ENCODE peak calls at places on chromosomes 5 and 9, in nine cellular contexts. Z, T, I, J, K, Y, M, N and F are unnamed samples.
A peak's percentile ranks its signal among the peaks of the same experiment; 100 is the strongest.

GRCh38 chr9:20243866-20244647 is 378.2 kb downstream of the MLLT3 start:
- DNase-seq in M (no peak), N (peak; percentile 88), Z (no peak), J (no peak), T (no peak), Y (no peak), K (no peak), I (no peak), F (no peak)

GRCh38 chr5:107215581-107215980 is 455.2 kb downstream of the EFNA5 start:
- DNase-seq in N (no peak), K (no peak), I (no peak), M (no peak), Z (no peak), J (peak; percentile 71), Y (peak; percentile 67), T (no peak), F (no peak)

GRCh38 chr5:112142769-112143270 is 276.3 kb downstream of the EPB41L4A start:
- DNase-seq in I (peak; percentile 80), K (no peak), N (no peak), T (no peak), Z (peak; percentile 58), Y (peak; percentile 64), J (peak; percentile 34), M (no peak), F (peak; percentile 10)

GRCh38 chr9:97543568-97543967 is 42.1 kb downstream of the TMOD1 start:
- DNase-seq in T (no peak), Z (no peak), J (peak; percentile 12), K (no peak), I (no peak), M (no peak), Y (peak; percentile 4), N (no peak), F (no peak)

GRCh38 chr9:113523421-113524141 is 60.1 kb downstream of the RGS3 start:
- DNase-seq in N (no peak), T (peak; percentile 60), Y (no peak), J (no peak), I (peak; percentile 39), Z (peak; percentile 77), K (no peak), M (peak; percentile 32), F (peak; percentile 72)

GRCh38 chr9:38057416-38058195 is 11.4 kb downstream of the SHB start:
- DNase-seq in N (no peak), T (peak; percentile 46), Y (no peak), J (peak; percentile 65), K (no peak), I (no peak), M (no peak), Z (no peak), F (no peak)

GRCh38 chr9:92736816-92737606 is 27.6 kb downstream of the BICD2 start:
- DNase-seq in M (no peak), K (no peak), N (no peak), I (peak; percentile 73), Z (no peak), J (no peak), T (no peak), Y (no peak), F (no peak)

GRCh38 chr9:73219985-73220626 is 68.4 kb downstream of the ANXA1 start:
- DNase-seq in N (no peak), J (peak; percentile 55), Y (peak; percentile 30), T (no peak), M (no peak), K (no peak), Z (no peak), I (peak; percentile 77), F (peak; percentile 9)

GRCh38 chr9:137486141-137486490 is 27.0 kb upstream of the NSMF start:
- DNase-seq in N (no peak), Y (no peak), J (no peak), M (no peak), Z (no peak), I (no peak), K (no peak), T (no peak), F (no peak)

GRCh38 chr9:137485343-137486140 is 26.4 kb upstream of the NSMF start:
- DNase-seq in Z (no peak), M (no peak), J (no peak), K (no peak), N (no peak), I (no peak), T (no peak), Y (no peak), F (no peak)

GRCh38 chr9:137486545-137487453 is 27.7 kb upstream of the NSMF start:
- DNase-seq in Y (no peak), T (no peak), N (no peak), I (no peak), K (no peak), M (no peak), J (no peak), Z (no peak), F (no peak)

GRCh38 chr9:137482094-137482781 is 23.1 kb upstream of the NSMF start:
- DNase-seq in J (no peak), Z (peak; percentile 39), Y (peak; percentile 94), N (no peak), M (peak; percentile 67), K (no peak), I (peak; percentile 86), T (no peak), F (no peak)

DNA sequence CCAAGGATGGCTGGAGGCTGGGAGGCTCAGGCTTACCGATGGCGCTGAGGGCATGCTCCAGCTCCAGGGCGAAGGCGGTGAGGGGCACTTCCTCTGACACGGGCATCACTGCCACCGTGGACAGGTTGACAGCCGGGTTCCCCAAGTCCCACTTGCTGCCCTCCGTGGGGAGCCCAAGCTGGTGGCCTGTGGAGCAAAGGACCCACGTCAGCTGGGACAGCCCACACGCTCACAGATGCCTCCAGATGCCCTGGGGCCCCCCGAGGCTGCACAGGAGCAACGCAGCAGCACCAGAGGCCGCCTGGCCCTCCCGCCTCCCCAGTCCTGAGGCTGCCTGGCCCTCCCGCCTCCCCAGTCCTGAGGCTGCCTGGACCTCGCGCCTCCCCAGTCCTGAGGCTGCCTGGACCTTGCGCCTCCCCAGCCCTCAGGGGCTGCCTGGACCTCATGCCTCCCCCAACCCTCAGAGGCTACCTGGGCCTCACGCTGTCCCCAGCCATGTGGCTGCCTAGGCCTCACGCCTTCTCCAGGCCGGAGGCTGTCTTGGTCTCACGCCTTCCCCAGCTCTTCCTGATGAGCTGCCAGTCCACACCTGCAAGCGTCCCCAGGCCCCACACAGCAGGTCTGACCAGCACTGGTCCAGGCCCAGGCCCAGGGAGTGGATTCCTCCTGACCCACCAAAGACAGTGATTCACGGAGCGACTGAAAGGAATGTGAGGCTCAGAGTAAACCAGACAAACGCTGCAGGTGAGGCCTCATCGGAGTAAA is 25.6 kb upstream of the NSMF start:
- DNase-seq in K (no peak), M (peak; percentile 7), Z (no peak), I (no peak), N (no peak), Y (no peak), T (no peak), J (no peak), F (no peak)
- H3K4me3 ChIP-seq in K (no peak overlapping the region), M (no peak overlapping the region), Z (no peak overlapping the region), I (no peak overlapping the region), N (no peak overlapping the region), Y (no peak overlapping the region), T (no peak overlapping the region), J (no peak overlapping the region), F (no peak overlapping the region)

DNA sequence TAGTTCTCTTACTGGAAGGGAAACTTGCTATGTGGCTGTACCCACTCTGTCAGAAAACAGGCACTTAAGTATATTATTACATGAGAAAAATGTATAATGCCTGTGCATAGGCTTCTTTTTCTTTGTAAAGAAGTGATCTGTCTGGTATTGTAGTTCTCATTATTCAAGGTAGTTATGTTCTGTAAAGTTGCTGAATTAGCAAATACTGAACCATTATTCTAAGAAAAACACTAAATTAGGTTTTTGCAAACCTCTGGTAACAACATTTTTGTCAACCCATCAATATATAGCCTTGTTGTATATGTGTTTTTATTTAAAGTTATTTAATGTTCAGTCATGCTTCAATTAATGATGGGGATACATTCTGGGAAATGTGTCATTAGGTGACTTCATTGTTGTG is 8.8 kb downstream of the RAD17 start:
- DNase-seq in K (no peak), T (no peak), M (no peak), J (no peak), N (no peak), I (no peak), Z (no peak), Y (no peak), F (no peak)
- H3K36me3 ChIP-seq in K (peaks cover 3% of the 10 kb centered on the region), T (peaks cover 82% of the 10 kb centered on the region), M (no peaks in the 10 kb centered on the region), J (peaks cover 27% of the 10 kb centered on the region), N (peaks cover 30% of the 10 kb centered on the region), I (peaks cover 48% of the 10 kb centered on the region), Z (no peaks in the 10 kb centered on the region), Y (no peaks in the 10 kb centered on the region), F (peaks cover 7% of the 10 kb centered on the region)

DNA sequence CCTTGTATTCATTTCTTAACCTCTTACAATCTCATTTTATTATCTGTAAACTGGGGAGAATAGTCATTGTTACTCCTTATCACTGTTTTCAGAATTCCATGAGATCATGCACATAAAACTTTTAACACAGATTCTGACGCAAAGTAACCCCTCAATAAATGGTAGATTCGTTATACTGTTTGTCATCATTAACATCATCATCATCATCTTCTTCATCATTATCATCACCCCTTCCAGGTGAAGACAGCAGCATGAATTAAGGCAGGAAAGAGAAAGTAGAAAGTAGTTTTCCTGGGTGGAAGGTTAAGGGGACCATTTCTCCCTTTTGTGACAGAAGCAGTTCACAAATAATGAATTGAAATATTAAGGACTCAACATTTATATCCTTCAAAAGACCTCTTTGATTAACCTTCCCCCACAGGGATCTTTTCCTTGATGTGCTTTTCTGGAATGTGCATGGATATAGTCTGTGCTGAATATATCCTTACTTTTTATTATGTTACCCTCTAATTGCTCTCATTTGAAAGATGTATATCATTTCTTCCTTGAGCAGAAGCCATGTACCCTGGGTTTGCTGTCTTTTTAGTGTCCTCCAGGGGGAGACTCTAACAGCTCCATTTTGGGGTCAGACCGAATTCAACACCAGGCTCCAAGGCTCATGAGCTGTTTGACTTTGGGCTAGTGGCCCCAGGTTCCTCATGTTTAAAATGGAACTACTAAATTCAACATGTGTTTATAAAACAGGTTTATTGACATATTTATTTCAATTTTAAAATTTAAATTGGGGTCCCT is 1029.9 kb upstream of the WWC1 start:
- DNase-seq in M (no peak), T (no peak), J (peak; percentile 42), K (peak; percentile 17), Y (no peak), N (peak; percentile 8), I (peak; percentile 7), Z (no peak), F (no peak)
- TF ChIP-seq CTCF in M (no peak), T (no peak), J (peak; percentile 52), K (peak; percentile 35), Y (peak; percentile 33), N (peak; percentile 42), I (peak; percentile 26), Z (no peak), F (peak; percentile 17)

GRCh38 chr5:32777733-32778132 is 66.6 kb downstream of the NPR3 start:
- DNase-seq in Z (no peak), Y (no peak), N (no peak), J (no peak), I (peak; percentile 31), M (no peak), K (no peak), T (no peak), F (no peak)

GRCh38 chr5:32778403-32778802 is 67.3 kb downstream of the NPR3 start:
- DNase-seq in Y (no peak), M (no peak), I (no peak), N (no peak), T (no peak), K (no peak), J (no peak), Z (no peak), F (no peak)

GRCh38 chr5:32779754-32780415 is 68.8 kb downstream of the NPR3 start:
- DNase-seq in I (no peak), Z (no peak), T (no peak), J (no peak), K (no peak), M (no peak), Y (no peak), N (no peak), F (no peak)

GRCh38 chr5:32783658-32784057 is 72.5 kb downstream of the NPR3 start:
- DNase-seq in M (no peak), Y (no peak), J (no peak), N (no peak), K (no peak), Z (no peak), I (no peak), T (no peak), F (no peak)

GRCh38 chr5:32780508-32780919 is 69.4 kb downstream of the NPR3 start:
- DNase-seq in I (no peak), T (no peak), N (no peak), J (no peak), Y (no peak), M (no peak), Z (no peak), K (no peak), F (no peak)
- H3K4me3 ChIP-seq in I (no peak overlapping the region), T (no peak overlapping the region), N (no peak overlapping the region), J (no peak overlapping the region), Y (no peak overlapping the region), M (no peak overlapping the region), Z (no peak overlapping the region), K (no peak overlapping the region), F (no peak overlapping the region)